ENCODE peak calls at places on chromosomes 6 and 20, in nine cellular contexts. One of them, this sample, is unnamed.

GRCh38 chr6:121890307-121890910 is 455.0 kb downstream of the GJA1 start:
- DNase-seq in heart left ventricle: no peak
- DNase-seq in colonic mucosa: no peak
- DNase-seq in GM13977: no peak
- DNase-seq in adrenal gland: no peak
- DNase-seq in choroid plexus epithelial cell: no peak
- DNase-seq in CD8-positive, alpha-beta T cell: no peak
- DNase-seq in omental fat pad: no peak
- DNase-seq in B cell: no peak
- DNase-seq in this sample: no peak

GRCh38 chr20:38751360-38751976 is 3.2 kb downstream of the ACTR5 start:
- DNase-seq in heart left ventricle: no peak
- DNase-seq in colonic mucosa: no peak
- DNase-seq in GM13977: peak; percentile 57
- DNase-seq in adrenal gland: no peak
- DNase-seq in choroid plexus epithelial cell: peak; percentile 77
- DNase-seq in CD8-positive, alpha-beta T cell: no peak
- DNase-seq in omental fat pad: no peak
- DNase-seq in B cell: peak; percentile 41
- DNase-seq in this sample: peak; percentile 61

GRCh38 chr6:10429638-10430427 is 15.0 kb upstream of the TFAP2A start:
- DNase-seq in heart left ventricle: no peak
- DNase-seq in colonic mucosa: no peak
- DNase-seq in GM13977: peak; percentile 69
- DNase-seq in adrenal gland: no peak
- DNase-seq in choroid plexus epithelial cell: peak; percentile 64
- DNase-seq in CD8-positive, alpha-beta T cell: no peak
- DNase-seq in omental fat pad: no peak
- DNase-seq in B cell: no peak
- DNase-seq in this sample: peak; percentile 59

GRCh38 chr6:16059496-16059895 is 69.4 kb upstream of the MYLIP start:
- DNase-seq in heart left ventricle: no peak
- DNase-seq in colonic mucosa: no peak
- DNase-seq in GM13977: no peak
- DNase-seq in adrenal gland: no peak
- DNase-seq in choroid plexus epithelial cell: no peak
- DNase-seq in CD8-positive, alpha-beta T cell: no peak
- DNase-seq in omental fat pad: no peak
- DNase-seq in B cell: no peak
- DNase-seq in this sample: no peak

GRCh38 chr20:51315390-51315789 is 227.1 kb downstream of the NFATC2 start:
- DNase-seq in heart left ventricle: no peak
- DNase-seq in colonic mucosa: no peak
- DNase-seq in GM13977: no peak
- DNase-seq in adrenal gland: no peak
- DNase-seq in choroid plexus epithelial cell: no peak
- DNase-seq in CD8-positive, alpha-beta T cell: no peak
- DNase-seq in omental fat pad: no peak
- DNase-seq in B cell: no peak
- DNase-seq in this sample: no peak

GRCh38 chr6:19663479-19663878 is 173.7 kb upstream of the ID4 start:
- DNase-seq in heart left ventricle: no peak
- DNase-seq in colonic mucosa: no peak
- DNase-seq in GM13977: no peak
- DNase-seq in adrenal gland: no peak
- DNase-seq in choroid plexus epithelial cell: no peak
- DNase-seq in CD8-positive, alpha-beta T cell: no peak
- DNase-seq in omental fat pad: no peak
- DNase-seq in B cell: no peak
- DNase-seq in this sample: no peak

GRCh38 chr20:59997886-59998285 is 39.7 kb downstream of the CDH26 start:
- DNase-seq in heart left ventricle: no peak
- DNase-seq in colonic mucosa: no peak
- DNase-seq in GM13977: no peak
- DNase-seq in adrenal gland: no peak
- DNase-seq in choroid plexus epithelial cell: no peak
- DNase-seq in CD8-positive, alpha-beta T cell: no peak
- DNase-seq in omental fat pad: no peak
- DNase-seq in B cell: no peak
- DNase-seq in this sample: no peak

GRCh38 chr6:116034327-116034726 is 26.4 kb downstream of the FRK start:
- DNase-seq in heart left ventricle: no peak
- DNase-seq in colonic mucosa: no peak
- DNase-seq in GM13977: no peak
- DNase-seq in adrenal gland: no peak
- DNase-seq in choroid plexus epithelial cell: peak; percentile 71
- DNase-seq in CD8-positive, alpha-beta T cell: no peak
- DNase-seq in omental fat pad: no peak
- DNase-seq in B cell: no peak
- DNase-seq in this sample: no peak

GRCh38 chr20:17936791-17937687 is 31.6 kb downstream of the SNX5 start:
- DNase-seq in heart left ventricle: no peak
- DNase-seq in colonic mucosa: peak; percentile 66
- DNase-seq in GM13977: no peak
- DNase-seq in adrenal gland: no peak
- DNase-seq in choroid plexus epithelial cell: peak; percentile 86
- DNase-seq in CD8-positive, alpha-beta T cell: no peak
- DNase-seq in omental fat pad: no peak
- DNase-seq in B cell: no peak
- DNase-seq in this sample: no peak

GRCh38 chr6:36755435-36756348 is 58.1 kb downstream of the RAB44 start:
- DNase-seq in heart left ventricle: no peak
- DNase-seq in colonic mucosa: peak; percentile 54
- DNase-seq in GM13977: peak; percentile 69
- DNase-seq in adrenal gland: peak; percentile 75
- DNase-seq in choroid plexus epithelial cell: peak; percentile 49
- DNase-seq in CD8-positive, alpha-beta T cell: peak; percentile 63
- DNase-seq in omental fat pad: no peak
- DNase-seq in B cell: peak; percentile 65
- DNase-seq in this sample: peak; percentile 73

GRCh38 chr6:142680308-142680707 is 264.7 kb downstream of the HIVEP2 start:
- DNase-seq in heart left ventricle: no peak
- DNase-seq in colonic mucosa: no peak
- DNase-seq in GM13977: no peak
- DNase-seq in adrenal gland: no peak
- DNase-seq in choroid plexus epithelial cell: no peak
- DNase-seq in CD8-positive, alpha-beta T cell: peak; percentile 40
- DNase-seq in omental fat pad: no peak
- DNase-seq in B cell: no peak
- DNase-seq in this sample: no peak

GRCh38 chr6:74519172-74519571 is 686.7 kb downstream of the COL12A1 start:
- DNase-seq in heart left ventricle: no peak
- DNase-seq in colonic mucosa: no peak
- DNase-seq in GM13977: no peak
- DNase-seq in adrenal gland: no peak
- DNase-seq in choroid plexus epithelial cell: peak; percentile 85
- DNase-seq in CD8-positive, alpha-beta T cell: no peak
- DNase-seq in omental fat pad: no peak
- DNase-seq in B cell: no peak
- DNase-seq in this sample: no peak

GRCh38 chr20:44461803-44462174 is 13.9 kb upstream of the TTPAL start:
- DNase-seq in heart left ventricle: no peak
- DNase-seq in colonic mucosa: no peak
- DNase-seq in GM13977: no peak
- DNase-seq in adrenal gland: no peak
- DNase-seq in choroid plexus epithelial cell: no peak
- DNase-seq in CD8-positive, alpha-beta T cell: no peak
- DNase-seq in omental fat pad: no peak
- DNase-seq in B cell: no peak
- DNase-seq in this sample: no peak

GRCh38 chr6:31791324-31792089 is 4.0 kb downstream of the VARS1 start:
- DNase-seq in heart left ventricle: no peak
- DNase-seq in colonic mucosa: no peak
- DNase-seq in GM13977: peak; percentile 65
- DNase-seq in adrenal gland: no peak
- DNase-seq in choroid plexus epithelial cell: peak; percentile 66
- DNase-seq in CD8-positive, alpha-beta T cell: no peak
- DNase-seq in omental fat pad: peak; percentile 51
- DNase-seq in B cell: peak; percentile 57
- DNase-seq in this sample: peak; percentile 68

GRCh38 chr20:46857061-46857831 is 37.4 kb upstream of the EYA2 start:
- DNase-seq in heart left ventricle: no peak
- DNase-seq in colonic mucosa: no peak
- DNase-seq in GM13977: no peak
- DNase-seq in adrenal gland: no peak
- DNase-seq in choroid plexus epithelial cell: no peak
- DNase-seq in CD8-positive, alpha-beta T cell: no peak
- DNase-seq in omental fat pad: no peak
- DNase-seq in B cell: no peak
- DNase-seq in this sample: no peak

GRCh38 chr6:98944598-98945011 is 3.1 kb downstream of the FBXL4 start:
- DNase-seq in heart left ventricle: no peak
- DNase-seq in colonic mucosa: no peak
- DNase-seq in GM13977: no peak
- DNase-seq in adrenal gland: peak; percentile 47
- DNase-seq in choroid plexus epithelial cell: peak; percentile 77
- DNase-seq in CD8-positive, alpha-beta T cell: no peak
- DNase-seq in omental fat pad: no peak
- DNase-seq in B cell: no peak
- DNase-seq in this sample: no peak

GRCh38 chr6:53197553-53197952 is 48.9 kb upstream of the GCM1 start:
- DNase-seq in heart left ventricle: no peak
- DNase-seq in colonic mucosa: no peak
- DNase-seq in GM13977: no peak
- DNase-seq in adrenal gland: no peak
- DNase-seq in choroid plexus epithelial cell: no peak
- DNase-seq in CD8-positive, alpha-beta T cell: no peak
- DNase-seq in omental fat pad: no peak
- DNase-seq in B cell: no peak
- DNase-seq in this sample: no peak
- TF ChIP-seq CTCF in heart left ventricle: no peak
- TF ChIP-seq CTCF in colonic mucosa: no peak
- TF ChIP-seq CTCF in GM13977: no peak
- TF ChIP-seq CTCF in adrenal gland: no peak
- TF ChIP-seq CTCF in choroid plexus epithelial cell: no peak
- TF ChIP-seq CTCF in CD8-positive, alpha-beta T cell: no peak
- TF ChIP-seq CTCF in omental fat pad: no peak
- TF ChIP-seq CTCF in B cell: no peak
- TF ChIP-seq CTCF in this sample: no peak

GRCh38 chr6:148974351-148974750 is 227.5 kb downstream of the UST start:
- DNase-seq in heart left ventricle: no peak
- DNase-seq in colonic mucosa: no peak
- DNase-seq in GM13977: no peak
- DNase-seq in adrenal gland: no peak
- DNase-seq in choroid plexus epithelial cell: no peak
- DNase-seq in CD8-positive, alpha-beta T cell: no peak
- DNase-seq in omental fat pad: no peak
- DNase-seq in B cell: no peak
- DNase-seq in this sample: no peak

GRCh38 chr6:148969679-148970078 is 222.8 kb downstream of the UST start:
- DNase-seq in heart left ventricle: no peak
- DNase-seq in colonic mucosa: no peak
- DNase-seq in GM13977: no peak
- DNase-seq in adrenal gland: no peak
- DNase-seq in choroid plexus epithelial cell: peak; percentile 96
- DNase-seq in CD8-positive, alpha-beta T cell: no peak
- DNase-seq in omental fat pad: no peak
- DNase-seq in B cell: no peak
- DNase-seq in this sample: no peak

GRCh38 chr6:148973809-148974208 is 227.0 kb downstream of the UST start:
- DNase-seq in heart left ventricle: no peak
- DNase-seq in colonic mucosa: no peak
- DNase-seq in GM13977: no peak
- DNase-seq in adrenal gland: peak; percentile 31
- DNase-seq in choroid plexus epithelial cell: peak; percentile 75
- DNase-seq in CD8-positive, alpha-beta T cell: no peak
- DNase-seq in omental fat pad: no peak
- DNase-seq in B cell: no peak
- DNase-seq in this sample: no peak

GRCh38 chr6:148971027-148971927 is 224.4 kb downstream of the UST start:
- DNase-seq in heart left ventricle: no peak
- DNase-seq in colonic mucosa: no peak
- DNase-seq in GM13977: no peak
- DNase-seq in adrenal gland: no peak
- DNase-seq in choroid plexus epithelial cell: peak; percentile 28
- DNase-seq in CD8-positive, alpha-beta T cell: no peak
- DNase-seq in omental fat pad: no peak
- DNase-seq in B cell: no peak
- DNase-seq in this sample: no peak

GRCh38 chr6:148972481-148972880 is 225.7 kb downstream of the UST start:
- DNase-seq in heart left ventricle: no peak
- DNase-seq in colonic mucosa: peak; percentile 63
- DNase-seq in GM13977: peak; percentile 42
- DNase-seq in adrenal gland: peak; percentile 67
- DNase-seq in choroid plexus epithelial cell: peak; percentile 46
- DNase-seq in CD8-positive, alpha-beta T cell: peak; percentile 46
- DNase-seq in omental fat pad: no peak
- DNase-seq in B cell: peak; percentile 69
- DNase-seq in this sample: peak; percentile 56
- TF ChIP-seq CTCF in heart left ventricle: no peak
- TF ChIP-seq CTCF in colonic mucosa: no peak
- TF ChIP-seq CTCF in GM13977: no peak
- TF ChIP-seq CTCF in adrenal gland: no peak
- TF ChIP-seq CTCF in choroid plexus epithelial cell: no peak
- TF ChIP-seq CTCF in CD8-positive, alpha-beta T cell: no peak
- TF ChIP-seq CTCF in omental fat pad: no peak
- TF ChIP-seq CTCF in B cell: no peak
- TF ChIP-seq CTCF in this sample: no peak

DNA sequence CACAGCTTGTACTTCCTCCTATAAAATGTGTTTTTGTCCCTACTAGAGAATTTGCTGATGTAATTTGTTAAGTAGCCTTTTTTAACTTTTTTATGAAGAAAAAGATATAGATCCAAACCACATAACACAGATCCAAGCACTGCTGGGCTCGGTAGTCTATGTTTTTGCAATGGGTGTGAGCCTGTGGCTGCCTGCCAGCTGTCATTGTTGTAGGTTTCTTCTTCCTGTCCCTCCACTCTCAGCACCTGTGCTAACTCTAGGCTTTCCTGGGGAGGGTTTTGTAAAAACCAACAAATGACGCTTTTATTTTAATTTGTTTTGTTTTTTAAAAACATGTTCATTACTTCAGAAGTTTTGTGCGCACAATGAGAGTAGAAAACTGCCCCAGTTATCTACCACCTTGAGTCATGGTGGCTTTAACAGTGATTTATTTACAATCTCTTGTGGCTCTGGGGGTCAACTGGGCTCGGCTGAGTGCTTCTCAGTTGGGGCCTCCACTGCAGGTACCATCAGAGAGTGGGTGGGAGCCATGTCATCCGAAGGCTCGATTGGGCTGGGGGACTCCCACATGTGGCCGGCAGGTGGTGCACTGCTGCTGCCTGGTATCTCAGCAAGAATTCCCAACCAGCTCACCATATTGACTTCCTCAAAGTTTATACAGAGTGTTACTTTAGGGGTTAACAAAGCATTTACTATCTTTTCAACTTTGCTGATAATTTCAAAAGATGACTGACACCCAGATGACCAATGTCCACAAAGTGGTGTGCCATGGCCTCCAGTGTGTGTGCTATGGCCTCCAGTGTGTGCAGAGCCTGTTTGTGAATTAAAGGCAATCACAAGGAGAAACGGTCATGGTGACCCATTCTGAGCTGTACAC is 3.0 kb upstream of the CCR6 start:
- DNase-seq in heart left ventricle: no peak
- DNase-seq in colonic mucosa: peak; percentile 70
- DNase-seq in GM13977: no peak
- DNase-seq in adrenal gland: no peak
- DNase-seq in choroid plexus epithelial cell: no peak
- DNase-seq in CD8-positive, alpha-beta T cell: peak; percentile 35
- DNase-seq in omental fat pad: no peak
- DNase-seq in B cell: no peak
- DNase-seq in this sample: no peak
- TF ChIP-seq CTCF in heart left ventricle: no peak
- TF ChIP-seq CTCF in colonic mucosa: no peak
- TF ChIP-seq CTCF in GM13977: peak; percentile 69
- TF ChIP-seq CTCF in adrenal gland: no peak
- TF ChIP-seq CTCF in choroid plexus epithelial cell: no peak
- TF ChIP-seq CTCF in CD8-positive, alpha-beta T cell: no peak
- TF ChIP-seq CTCF in omental fat pad: no peak
- TF ChIP-seq CTCF in B cell: peak; percentile 41
- TF ChIP-seq CTCF in this sample: peak; percentile 25

GRCh38 chr6:159020011-159020410 is 20.0 kb upstream of the RSPH3 start:
- DNase-seq in heart left ventricle: no peak
- DNase-seq in colonic mucosa: no peak
- DNase-seq in GM13977: no peak
- DNase-seq in adrenal gland: no peak
- DNase-seq in choroid plexus epithelial cell: no peak
- DNase-seq in CD8-positive, alpha-beta T cell: no peak
- DNase-seq in omental fat pad: no peak
- DNase-seq in B cell: no peak
- DNase-seq in this sample: no peak
- TF ChIP-seq CTCF in heart left ventricle: no peak
- TF ChIP-seq CTCF in colonic mucosa: no peak
- TF ChIP-seq CTCF in GM13977: no peak
- TF ChIP-seq CTCF in adrenal gland: no peak
- TF ChIP-seq CTCF in choroid plexus epithelial cell: no peak
- TF ChIP-seq CTCF in CD8-positive, alpha-beta T cell: no peak
- TF ChIP-seq CTCF in omental fat pad: no peak
- TF ChIP-seq CTCF in B cell: no peak
- TF ChIP-seq CTCF in this sample: no peak

This sample was measured in GM13976.